ENCODE peak calls at places on chromosomes 6 and 20, in five cellular contexts. X is hepatocyte, C is fibroblast of lung, N is ovary, W is psoas muscle. P is an unnamed sample. For H3K4me1, the result is how much of the 10 kb centered on the place peaks cover.

GRCh38 chr20:50690979-50691584 is at the start of gene RIPOR3:
- DNase-seq in C (peak), X (peak), N (peak), W (peak), P (no peak)

GRCh38 chr20:51542033-51542893 is at the start of gene NFATC2:
- DNase-seq in W (peak), C (no peak), N (peak), X (peak), P (no peak)

GRCh38 chr20:25437153-25437581 is 29.7 kb downstream of the GINS1 start:
- DNase-seq in X (peak), C (peak), N (no peak), W (no peak), P (peak)

GRCh38 chr6:106974337-106974998 is at the start of gene CD24:
- DNase-seq in X (peak), W (no peak), C (peak), N (no peak), P (no peak)

GRCh38 chr20:17602493-17602892 is 32.6 kb downstream of the DSTN start:
- DNase-seq in C (no peak), N (no peak), W (no peak), X (no peak), P (no peak)

GRCh38 chr6:117110737-117111136 is 154.6 kb upstream of the VGLL2 start:
- DNase-seq in C (no peak), N (no peak), W (peak), X (no peak), P (no peak)

GRCh38 chr6:153941768-153942167 is 97.3 kb upstream of the OPRM1 start:
- DNase-seq in X (peak), W (no peak), C (no peak), N (no peak), P (no peak)

GRCh38 chr6:25472314-25472713 is 179.7 kb upstream of the SCGN start:
- DNase-seq in X (no peak), C (no peak), W (no peak), N (no peak), P (no peak)

GRCh38 chr6:34146021-34146782 is at the start of gene GRM4:
- DNase-seq in W (peak), N (no peak), X (no peak), C (no peak), P (no peak)

GRCh38 chr6:44253307-44254101 is 3.8 kb downstream of the SLC35B2 start:
- DNase-seq in C (no peak), X (peak), N (peak), W (peak), P (no peak)

GRCh38 chr6:2765896-2766766 is 938 bp downstream of the WRNIP1 start:
- DNase-seq in N (peak), X (peak), W (peak), C (peak), P (no peak)

GRCh38 chr6:159451051-159451450 is 242.0 kb downstream of the SOD2 start:
- DNase-seq in N (no peak), C (peak), W (no peak), X (peak), P (peak)

GRCh38 chr6:119891206-119891605 is 541.6 kb upstream of the MAN1A1 start:
- DNase-seq in X (no peak), C (no peak), W (no peak), N (no peak), P (no peak)

GRCh38 chr6:148973809-148974208 is 227.0 kb downstream of the UST start:
- DNase-seq in N (no peak), C (peak), X (peak), W (no peak), P (peak)

GRCh38 chr6:2951723-2952122 is 19.6 kb downstream of the SERPINB6 start:
- DNase-seq in X (no peak), W (no peak), N (no peak), C (no peak), P (no peak)

GRCh38 chr6:79742030-79742429 is 110.9 kb downstream of the SH3BGRL2 start:
- DNase-seq in X (no peak), N (no peak), C (no peak), W (no peak), P (no peak)

GRCh38 chr6:33911488-33911887 is 107.7 kb upstream of the MLN start:
- DNase-seq in N (no peak), X (no peak), C (no peak), W (no peak), P (no peak)

GRCh38 chr6:3109755-3110154 is 8.8 kb upstream of the BPHL start:
- DNase-seq in N (no peak), W (no peak), X (no peak), C (no peak), P (peak)

GRCh38 chr6:169921853-169922779 is 170.7 kb downstream of the ERMARD start:
- DNase-seq in N (no peak), W (no peak), X (no peak), C (no peak), P (no peak)

GRCh38 chr6:26300828-26301227 is 64.2 kb upstream of the BTN3A2 start:
- DNase-seq in N (no peak), W (no peak), C (no peak), X (no peak), P (no peak)

GRCh38 chr6:133645000-133645619 is 243.8 kb upstream of the TCF21 start:
- DNase-seq in X (peak), N (peak), W (no peak), C (peak), P (no peak)

GRCh38 chr6:158575550-158575949 is 15.7 kb downstream of the TMEM181 start:
- DNase-seq in W (no peak), C (peak), X (no peak), N (no peak), P (no peak)

DNA sequence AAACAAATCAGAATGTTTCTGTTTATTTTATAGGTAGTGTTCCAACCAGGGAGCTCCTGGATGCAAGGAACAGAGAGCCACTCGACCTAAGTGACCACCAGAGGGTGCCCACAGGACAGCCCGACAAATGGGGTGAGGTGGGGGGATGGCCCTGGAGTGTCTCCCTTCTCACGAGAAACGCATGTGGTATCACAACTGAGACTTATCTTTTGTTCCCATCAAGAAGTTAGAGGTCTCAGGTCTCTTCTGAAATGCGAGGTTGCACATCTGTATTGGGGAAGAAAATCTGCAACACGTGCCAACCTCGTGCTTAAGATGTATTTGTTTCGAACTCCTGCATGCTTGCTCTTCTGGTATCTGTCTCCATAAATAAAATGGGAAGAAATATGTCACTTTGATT is 104.0 kb downstream of the ISM1 start:
- DNase-seq in X (peak), C (peak), N (no peak), W (no peak), P (no peak)
- TF ChIP-seq CTCF in X (peak), C (peak), N (no peak), W (peak), P (peak)

GRCh38 chr20:49630396-49630951 is 62.5 kb upstream of the PTGIS start:
- DNase-seq in W (no peak), N (no peak), C (no peak), X (no peak), P (no peak)
- H3K4me1 ChIP-seq in W (under half), N (under half), C (under half), X (under half), P (under half)

GRCh38 chr6:36605560-36606391 is 11.6 kb downstream of the SRSF3 start:
- DNase-seq in C (no peak), N (no peak), W (no peak), X (no peak), P (no peak)
- TF ChIP-seq CTCF in C (no peak), N (no peak), W (no peak), X (no peak), P (no peak)

DNA sequence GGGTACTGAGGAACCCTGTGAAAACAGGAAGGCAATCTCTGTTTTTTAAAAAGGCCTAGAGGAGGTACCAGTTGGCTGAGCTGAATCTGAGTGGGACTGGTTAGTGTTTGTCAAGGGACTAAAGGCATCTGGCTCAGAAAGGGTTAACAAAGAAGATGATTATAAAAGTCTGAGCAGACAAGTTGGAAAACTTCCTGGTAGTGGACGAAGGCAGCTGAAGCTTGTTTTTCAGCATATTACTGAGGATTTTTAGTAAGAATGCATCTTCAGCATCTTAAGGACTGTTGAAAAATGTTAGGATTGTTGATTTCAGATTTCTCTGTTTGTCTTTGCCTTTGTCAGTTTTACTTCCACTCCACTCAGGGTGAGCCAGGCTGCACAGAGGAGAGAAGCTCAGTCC is 5.1 kb downstream of the GPX5 start:
- DNase-seq in C (no peak), N (no peak), X (no peak), W (no peak), P (no peak)
- H3K4me1 ChIP-seq in C (under half), N (under half), X (under half), W (under half), P (under half)